ENCODE peak calls at places on chromosomes 3 and 15, in ten cellular contexts. L is T-helper 1 cell; T is stimulated activated CD8-positive, alpha-beta memory T cell treated with anti-CD3 and anti-CD28 coated beads, Interleukin-15, amount 100 ng/mL, for 4 hours; R is C1 segment of cervical spinal cord; C is nucleus accumbens; A is HCEC 1CT; I is activated CD4-positive, alpha-beta memory T cell treated with anti-CD3 and anti-CD28 coated beads for 36 hours; X is SW480; U is GM12865; P is GM12891. B is an unnamed sample.

GRCh38 chr3:14228611-14229470 is 50.2 kb downstream of the LSM3 start:
- DNase-seq in I (no peak), C (no peak), T (no peak), X (no peak), L (no peak), R (no peak), A (no peak), U (no peak), P (no peak), B (no peak)

GRCh38 chr3:194196876-194197275 is 60.9 kb downstream of the HES1 start:
- DNase-seq in C (no peak), U (no peak), L (no peak), R (no peak), I (no peak), A (no peak), T (no peak), P (no peak), X (no peak), B (no peak)

GRCh38 chr3:115814778-115815380 is 191.6 kb downstream of the GAP43 start:
- DNase-seq in A (peak), I (peak), R (peak), P (peak), C (peak), T (peak), U (peak), X (peak), L (peak), B (no peak)

GRCh38 chr3:30035935-30036567 is 570.4 kb upstream of the TGFBR2 start:
- DNase-seq in A (no peak), I (no peak), T (no peak), R (no peak), C (no peak), L (no peak), P (no peak), U (no peak), X (no peak), B (no peak)

GRCh38 chr15:96053039-96054021 is 277.2 kb upstream of the NR2F2 start:
- DNase-seq in C (no peak), L (no peak), T (no peak), X (peak), R (peak), U (peak), A (no peak), I (no peak), P (no peak), B (no peak)

GRCh38 chr15:22786868-22787698 is 639 bp downstream of the NIPA1 start:
- DNase-seq in X (peak), C (peak), I (peak), R (no peak), A (peak), T (no peak), L (no peak), P (no peak), U (peak), B (no peak)

GRCh38 chr15:74293021-74293810 is 57.1 kb downstream of the CCDC33 start:
- DNase-seq in A (no peak), P (no peak), L (no peak), I (no peak), X (no peak), R (no peak), U (no peak), C (no peak), T (no peak), B (no peak)

GRCh38 chr3:196688349-196688748 is 23.7 kb downstream of the CEP19 start:
- DNase-seq in C (no peak), R (no peak), A (peak), P (no peak), L (no peak), T (no peak), I (no peak), U (no peak), X (no peak), B (no peak)

GRCh38 chr3:128133273-128133883 is 9.8 kb upstream of the RUVBL1 start:
- DNase-seq in U (peak), R (no peak), I (peak), A (peak), C (no peak), X (no peak), L (peak), P (no peak), T (no peak), B (no peak)

GRCh38 chr3:65671004-65671403 is 367.7 kb downstream of the MAGI1 start:
- DNase-seq in X (no peak), P (no peak), U (no peak), T (no peak), C (no peak), A (no peak), I (no peak), L (no peak), R (no peak), B (no peak)

B was measured in mesenteric fat pad.